ENCODE peak calls at places on chromosomes 6 and 20, in five cellular contexts. Y is heart left ventricle; T is effector memory CD4-positive, alpha-beta T cell; I is small intestine; L is naive thymus-derived CD4-positive, alpha-beta T cell. J is an unnamed sample.

GRCh38 chr6:107653183-107653580 is 163.3 kb downstream of the SOBP start:
- DNase-seq in L (no peak), T (no peak), Y (peak; percentile 65), I (no peak), J (no peak)

GRCh38 chr6:161631676-161632194 is 357.9 kb upstream of the AGPAT4 start:
- DNase-seq in T (no peak), I (no peak), L (no peak), Y (no peak), J (no peak)

GRCh38 chr6:157281570-157281969 is 41.7 kb downstream of the TMEM242 start:
- DNase-seq in Y (no peak), L (no peak), T (no peak), I (peak; percentile 32), J (no peak)

GRCh38 chr6:25004357-25004756 is 68.6 kb upstream of the RIPOR2 start:
- DNase-seq in Y (no peak), L (no peak), T (no peak), I (no peak), J (no peak)

GRCh38 chr6:56891754-56892153 is 63.2 kb upstream of the BEND6 start:
- DNase-seq in L (no peak), I (no peak), T (no peak), Y (no peak), J (no peak)

GRCh38 chr6:102197211-102197610 is 803.7 kb downstream of the GRIK2 start:
- DNase-seq in L (no peak), T (no peak), Y (no peak), I (no peak), J (no peak)

GRCh38 chr6:129098061-129098553 is 215.2 kb downstream of the LAMA2 start:
- DNase-seq in T (no peak), L (no peak), Y (no peak), I (no peak), J (no peak)

GRCh38 chr20:35001596-35002362 is 46.1 kb downstream of the MYH7B start:
- DNase-seq in Y (peak; percentile 53), I (peak; percentile 25), L (no peak), T (no peak), J (no peak)

GRCh38 chr6:119533603-119534279 is 184.2 kb upstream of the MAN1A1 start:
- DNase-seq in T (no peak), Y (no peak), L (no peak), I (no peak), J (peak; percentile 7)

GRCh38 chr6:152022303-152022702 is 214.8 kb downstream of the ESR1 start:
- DNase-seq in T (no peak), I (no peak), Y (no peak), L (no peak), J (no peak)

GRCh38 chr6:152023613-152024012 is 216.1 kb downstream of the ESR1 start:
- DNase-seq in T (no peak), I (no peak), L (no peak), Y (no peak), J (no peak)

GRCh38 chr6:152026291-152026690 is 218.8 kb downstream of the ESR1 start:
- DNase-seq in L (no peak), I (no peak), T (no peak), Y (no peak), J (no peak)
- H3K4me3 ChIP-seq in L (no peak overlapping the region), I (no peak overlapping the region), T (no peak overlapping the region), Y (peak overlapping the region; percentile 23), J (no peak overlapping the region)

DNA sequence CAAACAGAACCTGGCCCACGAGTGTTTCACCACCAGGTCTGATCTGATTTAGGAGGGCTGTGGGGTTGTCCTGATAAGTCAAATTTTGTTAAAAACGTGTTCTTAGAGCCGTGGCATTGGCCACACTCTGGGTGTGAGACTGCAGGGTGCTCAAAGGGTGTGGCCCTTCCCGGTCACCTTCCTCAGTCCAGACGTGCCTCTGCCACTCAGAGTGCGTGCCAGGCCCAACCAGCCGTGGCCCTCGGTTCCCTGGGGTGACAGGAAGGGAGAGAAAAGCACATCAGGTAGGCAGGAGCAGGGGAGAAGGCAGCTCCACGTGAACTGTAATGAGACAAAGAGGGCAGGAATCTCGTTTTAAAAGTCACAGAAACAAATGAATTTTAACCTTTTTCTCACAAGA is 115.4 kb downstream of the FAM120B start:
- DNase-seq in L (no peak), T (no peak), I (no peak), Y (no peak), J (no peak)
- H3K4me3 ChIP-seq in L (no peak overlapping the region), T (no peak overlapping the region), I (no peak overlapping the region), Y (no peak overlapping the region), J (no peak overlapping the region)

GRCh38 chr20:25194333-25194972 is 1.1 kb upstream of the ENTPD6 start:
- DNase-seq in I (no peak), T (no peak), L (no peak), Y (no peak), J (no peak)

GRCh38 chr20:25195014-25195961 is at the start of gene ENTPD6:
- DNase-seq in L (peak; percentile 88), I (peak; percentile 92), T (peak; percentile 90), Y (peak; percentile 97), J (peak; percentile 83)

GRCh38 chr20:25191051-25191450 is 4.5 kb upstream of the ENTPD6 start:
- DNase-seq in L (no peak), T (no peak), Y (no peak), I (no peak), J (no peak)

GRCh38 chr20:25188218-25188617 is 7.3 kb upstream of the ENTPD6 start:
- DNase-seq in Y (no peak), T (no peak), I (no peak), L (no peak), J (no peak)

GRCh38 chr20:25191689-25192088 is 3.8 kb upstream of the ENTPD6 start:
- DNase-seq in T (no peak), I (no peak), Y (no peak), L (no peak), J (no peak)
- H3K4me3 ChIP-seq in T (no peak overlapping the region), I (no peak overlapping the region), Y (peak overlapping the region; percentile 23), L (no peak overlapping the region), J (no peak overlapping the region)

GRCh38 chr6:14743126-14743464 is 502.8 kb upstream of the JARID2 start:
- DNase-seq in L (no peak), Y (no peak), I (no peak), T (no peak), J (no peak)
- H3K4me3 ChIP-seq in L (no peak overlapping the region), Y (no peak overlapping the region), I (no peak overlapping the region), T (no peak overlapping the region), J (no peak overlapping the region)

GRCh38 chr6:82331031-82331773 is 32.4 kb upstream of the TPBG start:
- DNase-seq in I (no peak), Y (no peak), L (no peak), T (no peak), J (no peak)
- H3K4me3 ChIP-seq in I (no peak overlapping the region), Y (no peak overlapping the region), L (no peak overlapping the region), T (no peak overlapping the region), J (no peak overlapping the region)

DNA sequence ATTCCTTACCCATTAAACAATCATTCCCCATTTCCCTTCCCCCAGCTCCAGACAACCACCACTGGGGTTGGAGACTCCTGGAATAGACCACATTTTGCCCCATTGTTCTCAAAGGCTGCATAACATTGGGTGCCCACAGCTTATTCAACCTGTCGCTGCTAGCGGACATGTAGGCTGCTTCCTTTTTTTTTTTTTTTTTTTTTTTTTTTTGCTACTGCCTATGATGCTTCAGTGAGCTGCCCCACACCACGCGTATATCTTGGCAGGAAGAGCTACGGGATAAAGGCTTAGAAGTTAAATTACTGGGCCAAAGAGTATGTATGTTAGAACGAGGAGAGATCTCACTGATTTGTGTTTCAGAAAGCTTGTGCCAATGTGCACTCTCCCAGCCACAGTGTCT is 7.0 kb downstream of the LBP start:
- DNase-seq in I (no peak), L (no peak), T (no peak), Y (no peak), J (no peak)
- H3K4me3 ChIP-seq in I (no peak overlapping the region), L (no peak overlapping the region), T (no peak overlapping the region), Y (no peak overlapping the region), J (no peak overlapping the region)

J was measured in Jurkat, Clone E6-1.